ENCODE peak calls at places on chromosomes 1 and 21, in seven cellular contexts. V is astrocyte of the spinal cord, J is cardiac fibroblast, D is lower leg skin, R is PC-9, X is heart left ventricle, Z is fibroblast of pulmonary artery. Y is an unnamed sample.
A peak's percentile ranks its signal among the peaks of the same experiment; 100 is the strongest.

GRCh38 chr1:39877980-39878956 is 5.0 kb downstream of the TRIT1 start:
- DNase-seq in V (no peak), J (no peak), D (no peak), R (no peak), X (no peak), Z (no peak), Y (no peak)

GRCh38 chr1:216732121-216732520 is 8.9 kb upstream of the ESRRG start:
- DNase-seq in V (no peak), J (no peak), D (no peak), R (no peak), X (no peak), Z (no peak), Y (no peak)

GRCh38 chr21:32414579-32415358 is 2.3 kb downstream of the EVA1C start:
- DNase-seq in V (peak; percentile 67), J (peak; percentile 73), D (no peak), R (no peak), X (no peak), Z (peak; percentile 68), Y (no peak)

GRCh38 chr1:169288011-169288414 is 79.6 kb downstream of the NME7 start:
- DNase-seq in V (peak; percentile 56), J (peak; percentile 63), D (no peak), R (peak; percentile 7), X (no peak), Z (peak; percentile 43), Y (peak; percentile 21)

GRCh38 chr1:51558375-51558924 is 39.4 kb upstream of the EPS15 start:
- DNase-seq in V (peak; percentile 34), J (peak; percentile 89), D (no peak), R (peak; percentile 93), X (no peak), Z (peak; percentile 90), Y (peak; percentile 34)

GRCh38 chr1:182589520-182589919 is 464 bp upstream of the RNASEL start:
- DNase-seq in V (no peak), J (no peak), D (no peak), R (no peak), X (no peak), Z (no peak), Y (no peak)

GRCh38 chr1:151314137-151314875 is 12.9 kb downstream of the PI4KB start:
- DNase-seq in V (peak; percentile 86), J (peak; percentile 85), D (peak; percentile 54), R (peak; percentile 35), X (peak; percentile 86), Z (peak; percentile 92), Y (peak; percentile 21)

GRCh38 chr1:115546846-115547245 is 94.9 kb upstream of the VANGL1 start:
- DNase-seq in V (no peak), J (no peak), D (no peak), R (no peak), X (no peak), Z (no peak), Y (no peak)

GRCh38 chr1:63774617-63775417 is 1.0 kb downstream of the ROR1 start:
- DNase-seq in V (peak; percentile 56), J (peak; percentile 65), D (peak; percentile 42), R (peak; percentile 43), X (no peak), Z (peak; percentile 45), Y (no peak)

GRCh38 chr1:159207774-159208459 is 3.2 kb downstream of the ACKR1 start:
- DNase-seq in V (no peak), J (no peak), D (no peak), R (no peak), X (no peak), Z (peak; percentile 30), Y (no peak)

GRCh38 chr21:45511007-45511406 is 31.2 kb downstream of the SLC19A1 start:
- DNase-seq in V (no peak), J (no peak), D (no peak), R (no peak), X (peak; percentile 53), Z (no peak), Y (no peak)

GRCh38 chr1:201408815-201409200 is 9.7 kb upstream of the LAD1 start:
- DNase-seq in V (no peak), J (no peak), D (no peak), R (no peak), X (no peak), Z (no peak), Y (no peak)

GRCh38 chr1:113185463-113186104 is 112.6 kb downstream of the LRIG2 start:
- DNase-seq in V (no peak), J (no peak), D (no peak), R (no peak), X (no peak), Z (no peak), Y (no peak)

GRCh38 chr1:91651671-91652071 is 151.0 kb downstream of the CDC7 start:
- DNase-seq in V (peak; percentile 45), J (peak; percentile 73), D (peak; percentile 54), R (no peak), X (peak; percentile 70), Z (peak; percentile 84), Y (no peak)

GRCh38 chr1:51214615-51215131 is 21.4 kb upstream of the RNF11 start:
- DNase-seq in V (peak; percentile 13), J (peak; percentile 89), D (no peak), R (no peak), X (no peak), Z (peak; percentile 92), Y (no peak)

GRCh38 chr1:230735447-230735846 is 11.7 kb upstream of the CAPN9 start:
- DNase-seq in V (no peak), J (no peak), D (no peak), R (peak; percentile 37), X (no peak), Z (no peak), Y (no peak)

GRCh38 chr1:43736819-43737218 is 29.5 kb downstream of the ST3GAL3 start:
- DNase-seq in V (no peak), J (no peak), D (no peak), R (no peak), X (no peak), Z (no peak), Y (no peak)

GRCh38 chr1:50531601-50532000 is 108.4 kb upstream of the DMRTA2 start:
- DNase-seq in V (no peak), J (peak; percentile 19), D (no peak), R (no peak), X (no peak), Z (no peak), Y (no peak)

GRCh38 chr1:203342192-203342940 is 8.6 kb downstream of the FMOD start:
- DNase-seq in V (peak; percentile 17), J (peak; percentile 47), D (peak; percentile 46), R (peak; percentile 49), X (no peak), Z (peak; percentile 49), Y (no peak)

GRCh38 chr1:221315330-221315729 is 426.6 kb downstream of the DUSP10 start:
- DNase-seq in V (peak; percentile 82), J (peak; percentile 88), D (peak; percentile 45), R (no peak), X (no peak), Z (peak; percentile 40), Y (no peak)

GRCh38 chr1:174958396-174958795 is 41.4 kb upstream of the CACYBP start:
- DNase-seq in V (no peak), J (no peak), D (no peak), R (no peak), X (no peak), Z (no peak), Y (no peak)

GRCh38 chr1:199075792-199076191 is 437.0 kb downstream of the PTPRC start:
- DNase-seq in V (no peak), J (no peak), D (no peak), R (no peak), X (no peak), Z (no peak), Y (no peak)

GRCh38 chr1:213415686-213416380 is 364.8 kb downstream of the RPS6KC1 start:
- DNase-seq in V (no peak), J (no peak), D (no peak), R (no peak), X (no peak), Z (no peak), Y (peak; percentile 75)

GRCh38 chr21:18164933-18165332 is 79.7 kb upstream of the CHODL start:
- DNase-seq in V (no peak), J (no peak), D (no peak), R (no peak), X (no peak), Z (no peak), Y (no peak)

GRCh38 chr1:29620631-29621030 is 384.3 kb downstream of the PTPRU start:
- DNase-seq in V (no peak), J (no peak), D (peak; percentile 8), R (no peak), X (no peak), Z (no peak), Y (no peak)
- TF ChIP-seq CTCF in V (no peak), J (no peak), D (no peak), R (no peak), X (no peak), Z (no peak), Y (no peak)

GRCh38 chr1:231919269-231919886 is 292.8 kb downstream of the DISC1 start:
- DNase-seq in V (no peak), J (no peak), D (no peak), R (no peak), X (no peak), Z (no peak), Y (no peak)
- H3K4me3 ChIP-seq in V (no peak overlapping the region), J (no peak overlapping the region), D (no peak overlapping the region), R (no peak overlapping the region), X (no peak overlapping the region), Z (no peak overlapping the region), Y (no peak overlapping the region)

GRCh38 chr1:3785458-3786157 is 10.7 kb downstream of the LRRC47 start:
- DNase-seq in V (no peak), J (no peak), D (no peak), R (no peak), X (no peak), Z (peak; percentile 22), Y (no peak)
- TF ChIP-seq CTCF in V (peak; percentile 44), J (peak; percentile 10), D (no peak), R (peak; percentile 45), X (no peak), Z (peak; percentile 34), Y (peak; percentile 48)

GRCh38 chr1:207241164-207241934 is 80.1 kb upstream of the CD55 start:
- DNase-seq in V (no peak), J (no peak), D (no peak), R (peak; percentile 44), X (no peak), Z (no peak), Y (no peak)
- H3K4me3 ChIP-seq in V (no peak overlapping the region), J (no peak overlapping the region), D (no peak overlapping the region), R (peak overlapping the region; percentile 23), X (no peak overlapping the region), Z (no peak overlapping the region), Y (no peak overlapping the region)

GRCh38 chr1:214660900-214661299 is 57.9 kb downstream of the CENPF start:
- DNase-seq in V (peak; percentile 89), J (peak; percentile 75), D (peak; percentile 62), R (no peak), X (no peak), Z (peak; percentile 84), Y (peak; percentile 4)

GRCh38 chr1:214660190-214660589 is 57.2 kb downstream of the CENPF start:
- DNase-seq in V (no peak), J (no peak), D (no peak), R (no peak), X (no peak), Z (no peak), Y (no peak)

GRCh38 chr1:214658785-214659184 is 55.8 kb downstream of the CENPF start:
- DNase-seq in V (peak; percentile 51), J (peak; percentile 47), D (no peak), R (no peak), X (no peak), Z (peak; percentile 48), Y (peak; percentile 9)

GRCh38 chr1:214657299-214657698 is 54.3 kb downstream of the CENPF start:
- DNase-seq in V (no peak), J (no peak), D (no peak), R (no peak), X (no peak), Z (no peak), Y (no peak)

GRCh38 chr1:214658175-214658574 is 55.2 kb downstream of the CENPF start:
- DNase-seq in V (no peak), J (no peak), D (no peak), R (no peak), X (no peak), Z (no peak), Y (no peak)
- TF ChIP-seq CTCF in V (no peak), J (no peak), D (no peak), R (no peak), X (no peak), Z (no peak), Y (no peak)

Y was measured in kidney epithelial cell.